ENCODE peak calls at places on chromosomes 3 and 15, in five cellular contexts. R is MM.1S, U is suprapubic skin, F is NB4, S is lung. K is an unnamed sample.

GRCh38 chr3:38131621-38132369 is 5.1 kb downstream of the ACAA1 start:
- DNase-seq in F (peak), S (no peak), R (peak), U (peak), K (no peak)

GRCh38 chr3:23900744-23901143 is 16.0 kb downstream of the NKIRAS1 start:
- DNase-seq in S (no peak), F (no peak), U (no peak), R (no peak), K (no peak)

GRCh38 chr15:72599855-72600464 is 54.5 kb upstream of the GOLGA6B start:
- DNase-seq in S (no peak), R (peak), U (no peak), F (peak), K (no peak)

GRCh38 chr3:52055537-52056351 is 627 bp downstream of the DUSP7 start:
- DNase-seq in R (peak), U (no peak), F (peak), S (no peak), K (peak)

GRCh38 chr3:101829066-101829830 is 20.1 kb upstream of the NFKBIZ start:
- DNase-seq in R (no peak), S (peak), U (no peak), F (no peak), K (no peak)

GRCh38 chr3:86978111-86978528 is 12.8 kb downstream of the VGLL3 start:
- DNase-seq in R (no peak), U (peak), S (no peak), F (no peak), K (no peak)

GRCh38 chr3:170531557-170532335 is 54.1 kb downstream of the SLC7A14 start:
- DNase-seq in R (no peak), S (no peak), F (no peak), U (peak), K (no peak)

GRCh38 chr3:132352556-132353143 is 35.4 kb downstream of the ACP3 start:
- DNase-seq in F (peak), R (peak), S (peak), U (no peak), K (peak)

GRCh38 chr15:43260011-43260615 is 6.6 kb downstream of the TGM5 start:
- DNase-seq in U (no peak), R (no peak), S (no peak), F (no peak), K (no peak)

GRCh38 chr15:56244811-56245576 is 1.3 kb upstream of the RFX7 start:
- DNase-seq in S (no peak), R (no peak), F (peak), U (peak), K (no peak)

GRCh38 chr3:45182915-45183881 is 37.0 kb upstream of the CDCP1 start:
- DNase-seq in S (peak), F (peak), R (peak), U (no peak), K (no peak)

GRCh38 chr3:141840737-141841544 is 35.5 kb upstream of the ATP1B3 start:
- DNase-seq in U (no peak), F (no peak), S (no peak), R (no peak), K (no peak)

GRCh38 chr3:23740517-23741402 is 65.0 kb upstream of the UBE2E1 start:
- DNase-seq in U (no peak), F (peak), R (peak), S (peak), K (no peak)

GRCh38 chr3:16264708-16265454 is at the start of the genes DPH3 and OXNAD1:
- DNase-seq in R (peak), S (peak), U (peak), F (peak), K (peak)
- TF ChIP-seq CTCF in R (no peak), S (no peak), U (peak), F (no peak), K (no peak)

GRCh38 chr15:75104804-75105557 is 81.6 kb downstream of the PPCDC start:
- DNase-seq in U (no peak), S (peak), R (peak), F (peak), K (no peak)
- TF ChIP-seq CTCF in U (no peak), S (no peak), R (no peak), F (no peak), K (no peak)

GRCh38 chr3:106566277-106566676 is 697.5 kb upstream of the CBLB start:
- DNase-seq in U (no peak), R (no peak), F (peak), S (no peak), K (no peak)
- TF ChIP-seq CTCF in U (no peak), R (no peak), F (no peak), S (no peak), K (no peak)

GRCh38 chr3:191412764-191413163 is 48.2 kb upstream of the PYDC2 start:
- DNase-seq in R (no peak), U (no peak), F (no peak), S (no peak), K (no peak)
- TF ChIP-seq CTCF in R (no peak), U (no peak), F (no peak), S (no peak), K (no peak)

DNA sequence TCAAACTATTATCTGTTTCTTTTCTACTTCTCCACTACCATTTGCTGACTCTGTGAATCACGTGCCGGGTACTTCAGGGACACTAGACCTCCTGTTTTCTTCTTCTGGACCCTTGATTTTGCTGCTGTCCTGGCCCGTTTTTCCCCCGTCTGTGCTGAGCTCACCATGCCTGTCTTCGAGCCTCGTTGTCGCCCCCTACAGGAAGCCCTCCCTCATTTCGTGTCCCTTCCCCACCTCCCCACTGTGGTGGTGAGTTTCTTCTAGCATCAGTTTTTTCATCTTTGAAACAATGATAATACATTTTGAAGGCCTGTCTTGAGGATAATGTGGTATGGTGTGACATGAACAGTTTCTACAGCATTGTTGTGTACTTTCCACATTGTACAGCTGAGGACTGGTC is 12.8 kb downstream of the GABRG3 start:
- DNase-seq in S (no peak), U (no peak), F (peak), R (no peak), K (no peak)
- TF ChIP-seq CTCF in S (no peak), U (no peak), F (peak), R (peak), K (peak)

GRCh38 chr15:101256756-101257155 is 4.9 kb upstream of the CHSY1 start:
- DNase-seq in F (peak), S (no peak), R (peak), U (no peak), K (no peak)
- TF ChIP-seq CTCF in F (peak), S (no peak), R (peak), U (no peak), K (no peak)

GRCh38 chr3:182904164-182904563 is 76.2 kb downstream of the DCUN1D1 start:
- DNase-seq in U (no peak), F (no peak), R (no peak), S (no peak), K (no peak)
- TF ChIP-seq CTCF in U (no peak), F (no peak), R (no peak), S (no peak), K (no peak)

K was measured in mesothelial cell of epicardium.